ENCODE peak calls at places on chromosomes 3 and 15, in ten cellular contexts. N is neural progenitor cell, X is neuronal stem cell, Z is hepatocyte, Y is mesenchymal stem cell, L is MM.1S, T is GM23338, K is H9, B is mesendoderm, P is endothelial cell of umbilical vein. R is an unnamed sample.

GRCh38 chr3:124877617-124878016 is 9.5 kb downstream of the ITGB5 start:
- DNase-seq in N (no peak), B (no peak), K (no peak), X (no peak), Y (no peak), T (no peak), P (no peak), Z (no peak), L (no peak), R (no peak)

GRCh38 chr3:193407156-193407555 is 28.6 kb upstream of the ATP13A5 start:
- DNase-seq in T (peak), P (no peak), N (peak), X (no peak), B (no peak), L (no peak), Y (no peak), K (no peak), Z (no peak), R (no peak)

GRCh38 chr3:53189276-53189675 is 28.3 kb downstream of the PRKCD start:
- DNase-seq in Y (no peak), K (no peak), N (no peak), X (no peak), P (no peak), B (no peak), Z (no peak), L (no peak), T (no peak), R (no peak)

GRCh38 chr15:83153288-83153687 is 45.8 kb downstream of the TM6SF1 start:
- DNase-seq in Y (no peak), B (no peak), N (no peak), T (no peak), P (no peak), Z (no peak), K (no peak), L (no peak), X (no peak), R (peak)

GRCh38 chr3:56613016-56613415 is 56.0 kb downstream of the CCDC66 start:
- DNase-seq in X (no peak), Y (no peak), B (no peak), T (no peak), Z (no peak), N (no peak), K (no peak), P (no peak), L (no peak), R (no peak)

GRCh38 chr15:35546581-35547381 is 816 bp upstream of the DPH6 start:
- DNase-seq in B (no peak), Y (no peak), X (no peak), N (no peak), L (no peak), Z (no peak), K (no peak), T (peak), P (no peak), R (no peak)

GRCh38 chr3:30471076-30471475 is 135.3 kb upstream of the TGFBR2 start:
- DNase-seq in K (no peak), B (no peak), N (no peak), Y (no peak), Z (no peak), X (no peak), P (peak), L (no peak), T (no peak), R (peak)

GRCh38 chr15:76012021-76012551 is at the start of gene NRG4:
- DNase-seq in Z (no peak), X (no peak), K (no peak), B (no peak), N (no peak), L (no peak), P (peak), Y (no peak), T (no peak), R (no peak)

GRCh38 chr15:69604050-69604378 is 151.4 kb downstream of the RPLP1 start:
- DNase-seq in N (no peak), L (no peak), Z (peak), Y (no peak), K (peak), T (peak), B (peak), P (no peak), X (no peak), R (no peak)

GRCh38 chr15:77497942-77498361 is 77.3 kb downstream of the HMG20A start:
- DNase-seq in K (no peak), B (no peak), X (no peak), T (no peak), Y (peak), L (no peak), N (no peak), Z (peak), P (no peak), R (peak)

GRCh38 chr3:127669541-127670228 is 3.1 kb upstream of the ABTB1 start:
- DNase-seq in Y (no peak), L (no peak), Z (no peak), B (no peak), N (no peak), P (no peak), K (no peak), T (no peak), X (no peak), R (no peak)

GRCh38 chr3:195801251-195802183 is 10.2 kb downstream of the MUC4 start:
- DNase-seq in X (no peak), P (no peak), B (no peak), T (no peak), Y (no peak), Z (no peak), L (no peak), N (no peak), K (no peak), R (no peak)

GRCh38 chr15:28984421-28985375 is 98.9 kb downstream of the APBA2 start:
- DNase-seq in L (no peak), K (no peak), N (peak), T (no peak), Z (peak), Y (peak), P (no peak), B (peak), X (peak), R (peak)

GRCh38 chr15:59236394-59236793 is 29.8 kb downstream of the LDHAL6B start:
- DNase-seq in Z (peak), P (no peak), X (no peak), Y (no peak), K (no peak), L (no peak), B (no peak), N (no peak), T (no peak), R (no peak)

GRCh38 chr3:12545473-12545791 is at the start of gene MKRN2OS:
- DNase-seq in P (no peak), B (peak), N (peak), T (peak), K (no peak), L (no peak), X (no peak), Y (peak), Z (peak), R (no peak)

GRCh38 chr3:151315136-151315535 is 1.5 kb downstream of the GPR87 start:
- DNase-seq in X (no peak), N (no peak), T (no peak), Y (peak), L (no peak), B (peak), Z (no peak), P (no peak), K (no peak), R (peak)

GRCh38 chr3:37861540-37862051 is at the start of gene CTDSPL:
- DNase-seq in L (peak), Z (peak), N (peak), X (peak), Y (peak), P (no peak), B (peak), T (peak), K (peak), R (peak)

GRCh38 chr15:67511606-67512005 is 9.3 kb upstream of the C15orf61 start:
- DNase-seq in N (no peak), B (no peak), K (no peak), Z (no peak), X (no peak), Y (no peak), P (no peak), T (no peak), L (no peak), R (peak)
- H3K4me2 ChIP-seq in N (no peak), B (no peak), K (no peak), Z (no peak), X (no peak), Y (no peak), P (no peak), T (no peak), L (no peak), R (no peak)

DNA sequence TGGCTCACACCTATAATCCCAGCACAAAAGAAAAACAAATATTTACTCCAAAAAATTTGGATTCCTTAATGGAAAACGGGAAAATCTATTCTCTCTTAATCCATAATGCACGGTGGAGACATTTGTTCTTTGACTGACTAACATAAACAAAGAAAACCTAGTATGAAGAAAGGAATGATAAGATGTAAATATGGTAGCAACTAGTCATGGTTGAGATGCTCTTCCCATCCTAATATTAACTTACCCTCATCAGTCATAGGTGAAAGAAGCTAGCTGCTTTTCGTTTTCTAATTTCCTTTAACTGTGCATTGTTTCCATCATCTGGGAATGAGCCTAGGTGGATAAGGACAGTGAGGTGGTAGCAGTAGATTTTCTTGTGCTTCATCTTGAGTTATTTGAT is 22.0 kb downstream of the MAP4 start:
- DNase-seq in P (no peak), K (no peak), Y (no peak), B (no peak), Z (no peak), N (no peak), X (no peak), L (no peak), T (no peak), R (no peak)
- H3K4me2 ChIP-seq in P (no peak), K (no peak), Y (no peak), B (no peak), Z (no peak), N (no peak), X (no peak), L (no peak), T (no peak), R (no peak)

DNA sequence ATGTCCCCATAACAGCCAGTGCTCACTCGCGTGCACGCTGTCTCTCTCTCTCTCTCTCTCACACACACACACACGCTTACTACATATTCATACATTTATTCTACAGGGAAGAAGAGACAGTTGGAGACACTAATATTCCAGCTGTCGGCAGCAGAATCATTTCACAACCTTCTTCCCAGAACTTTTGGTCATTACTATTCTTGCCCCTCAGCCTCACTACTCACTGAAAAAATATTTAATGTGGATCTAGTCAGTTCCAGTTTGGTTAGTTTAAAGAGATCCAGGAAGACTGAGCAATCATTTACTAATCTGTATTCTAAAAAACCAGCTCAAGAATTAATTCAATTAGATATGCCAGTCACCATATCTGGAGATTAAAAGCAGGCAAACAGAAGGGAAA is 394.9 kb downstream of the PTPRG start:
- DNase-seq in T (no peak), Z (no peak), P (no peak), X (no peak), N (no peak), L (no peak), K (no peak), Y (no peak), B (no peak), R (peak)
- H3K4me2 ChIP-seq in T (no peak), Z (no peak), P (no peak), X (no peak), N (no peak), L (no peak), K (no peak), Y (no peak), B (no peak), R (peak)

GRCh38 chr3:17195856-17196604 is 311.3 kb downstream of the PLCL2 start:
- DNase-seq in B (peak), P (no peak), L (peak), Z (no peak), Y (peak), T (peak), K (no peak), X (no peak), N (peak), R (peak)

GRCh38 chr3:17190353-17191078 is 305.8 kb downstream of the PLCL2 start:
- DNase-seq in Z (no peak), B (no peak), L (no peak), K (no peak), T (no peak), P (no peak), N (no peak), X (no peak), Y (no peak), R (no peak)

GRCh38 chr3:17195192-17195611 is 310.4 kb downstream of the PLCL2 start:
- DNase-seq in T (no peak), N (peak), Y (peak), B (peak), P (no peak), L (peak), K (no peak), Z (no peak), X (no peak), R (peak)

GRCh38 chr3:17194116-17194515 is 309.4 kb downstream of the PLCL2 start:
- DNase-seq in Z (no peak), B (no peak), K (no peak), Y (no peak), P (no peak), N (no peak), T (no peak), L (no peak), X (no peak), R (no peak)

GRCh38 chr3:17192995-17193394 is 308.2 kb downstream of the PLCL2 start:
- DNase-seq in N (no peak), P (no peak), T (no peak), L (no peak), Y (no peak), K (no peak), X (no peak), Z (no peak), B (no peak), R (no peak)
- H3K4me2 ChIP-seq in N (no peak), P (no peak), T (peak), L (no peak), Y (no peak), K (no peak), X (no peak), Z (no peak), B (no peak), R (no peak)

DNA sequence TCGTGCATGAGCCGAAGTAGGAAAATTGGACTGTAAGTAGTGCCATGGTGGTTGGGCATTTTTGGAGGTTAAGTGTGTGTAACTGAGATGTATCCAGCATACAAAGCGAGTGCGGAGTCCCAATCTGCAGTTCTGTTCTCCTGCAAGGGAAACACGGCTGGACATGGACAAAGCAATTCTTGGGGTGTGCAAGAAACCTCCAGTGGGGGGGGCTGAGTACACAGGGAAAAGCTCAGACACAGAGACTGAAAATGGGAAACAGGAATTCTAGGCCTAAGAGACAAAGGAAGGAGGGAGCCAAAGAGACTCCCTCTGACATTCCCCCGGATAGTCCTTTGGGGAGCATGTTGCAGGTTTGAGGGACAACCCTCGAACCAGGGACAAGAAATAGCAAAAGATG is 83.2 kb upstream of the PLSCR4 start:
- DNase-seq in T (peak), Y (peak), N (no peak), L (no peak), K (no peak), X (no peak), P (peak), Z (peak), B (no peak), R (peak)
- H3K4me2 ChIP-seq in T (no peak), Y (no peak), N (no peak), L (no peak), K (no peak), X (no peak), P (no peak), Z (no peak), B (no peak), R (no peak)

GRCh38 chr3:113194747-113195400 is 16.5 kb upstream of the BOC start:
- DNase-seq in T (no peak), X (no peak), K (no peak), L (no peak), N (peak), Z (peak), B (no peak), P (no peak), Y (peak), R (no peak)
- H3K4me2 ChIP-seq in T (no peak), X (no peak), K (no peak), L (no peak), N (no peak), Z (peak), B (no peak), P (no peak), Y (no peak), R (no peak)

GRCh38 chr3:129084501-129084900 is 23.9 kb downstream of the GP9 start:
- DNase-seq in B (no peak), T (no peak), K (no peak), N (no peak), Z (no peak), Y (no peak), P (no peak), X (no peak), L (no peak), R (no peak)
- H3K4me2 ChIP-seq in B (no peak), T (no peak), K (no peak), N (no peak), Z (no peak), Y (no peak), P (no peak), X (no peak), L (no peak), R (no peak)

DNA sequence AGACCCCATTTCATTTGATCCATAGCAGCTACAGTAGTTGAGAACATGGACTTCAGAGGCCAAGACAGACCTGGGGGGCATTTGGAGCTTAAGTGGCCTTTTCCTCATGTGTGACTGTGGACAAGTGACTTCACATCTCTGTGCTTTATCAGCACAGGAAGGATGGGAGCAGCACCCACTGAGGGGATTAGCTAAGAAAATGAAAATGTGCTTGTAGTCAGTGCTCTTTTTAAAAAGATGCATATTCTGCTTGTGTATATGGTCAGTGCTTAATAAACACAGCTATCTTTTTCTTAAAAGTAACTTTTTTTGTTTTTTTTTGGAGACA is 34.5 kb downstream of the SLC6A6 start:
- DNase-seq in P (no peak), N (no peak), K (no peak), Z (no peak), X (no peak), T (no peak), Y (no peak), B (no peak), L (no peak), R (no peak)
- H3K4me2 ChIP-seq in P (no peak), N (no peak), K (no peak), Z (no peak), X (no peak), T (no peak), Y (no peak), B (no peak), L (no peak), R (no peak)

DNA sequence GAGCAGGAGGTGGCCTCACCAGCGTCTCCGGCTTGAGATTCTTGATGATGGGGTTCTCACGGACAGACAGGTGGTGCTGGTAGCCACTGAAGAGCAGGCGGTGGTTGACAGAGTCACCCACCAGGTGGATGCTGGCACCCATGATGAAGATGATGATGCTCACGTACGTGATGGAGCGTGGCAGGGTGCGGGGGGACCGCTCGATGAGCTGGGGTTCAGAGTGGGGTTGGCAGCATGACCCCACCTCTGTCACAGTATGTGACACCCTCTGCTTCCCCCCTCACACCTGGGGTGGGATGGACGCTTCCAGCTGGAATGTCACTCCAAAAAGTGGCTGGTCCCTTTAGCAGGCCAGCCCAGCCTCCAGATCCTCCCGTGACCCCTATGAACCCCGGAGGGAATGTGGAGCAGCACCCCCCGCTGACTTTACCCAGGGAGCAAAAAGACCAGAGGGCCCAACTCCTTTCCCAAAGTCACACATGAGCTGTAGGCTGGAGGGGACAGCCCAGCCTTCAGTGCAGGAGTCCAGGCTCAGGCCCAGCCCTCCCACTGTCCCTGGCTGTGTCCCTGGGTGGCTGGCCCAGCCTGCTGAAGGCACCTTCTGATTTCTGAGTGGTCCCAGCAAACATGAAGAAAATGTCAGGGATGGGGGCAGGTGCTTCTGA is 6.7 kb upstream of the CALML4 start:
- DNase-seq in Y (no peak), T (no peak), B (no peak), K (no peak), L (no peak), P (no peak), N (no peak), Z (no peak), X (no peak), R (no peak)
- H3K4me2 ChIP-seq in Y (no peak), T (no peak), B (no peak), K (no peak), L (no peak), P (no peak), N (no peak), Z (no peak), X (no peak), R (no peak)

DNA sequence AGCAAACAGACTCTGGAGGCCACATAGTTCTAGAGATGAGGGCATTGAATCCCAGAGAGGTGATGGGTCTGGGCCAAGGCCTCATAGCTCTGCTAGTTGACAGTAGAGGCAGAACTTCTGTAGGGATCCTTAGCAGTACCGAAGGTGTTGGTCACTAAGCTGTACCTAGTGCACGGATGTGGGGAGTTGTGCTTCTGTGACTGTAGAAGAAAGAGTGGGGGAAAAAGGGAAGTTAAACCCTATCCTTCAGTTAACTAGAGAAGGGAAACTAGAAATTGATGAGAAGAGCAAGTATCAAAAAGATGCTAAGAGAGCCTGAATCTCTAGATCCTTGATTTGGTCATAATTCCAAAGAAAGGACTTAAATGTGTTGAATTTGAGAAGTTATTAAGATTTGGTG is 186.7 kb downstream of the NFKBIZ start:
- DNase-seq in Z (no peak), L (no peak), P (no peak), T (no peak), Y (no peak), K (no peak), N (no peak), X (no peak), B (no peak), R (no peak)
- H3K4me2 ChIP-seq in Z (no peak), L (no peak), P (no peak), T (no peak), Y (no peak), K (no peak), N (no peak), X (no peak), B (no peak), R (no peak)

R was measured in fibroblast of lung.